ENCODE peak calls at places on chromosomes 5 and 9, in ten cellular contexts. One of them, this sample, is unnamed.

GRCh38 chr5:143207563-143208364 is 195.7 kb downstream of the NR3C1 start:
- DNase-seq in spleen: no peak
- DNase-seq in transverse colon: no peak
- DNase-seq in H54: no peak
- DNase-seq in lower leg skin: no peak
- DNase-seq in GM12891: no peak
- DNase-seq in A549: no peak
- DNase-seq in IMR-90: peak; percentile 15
- DNase-seq in uterus: no peak
- DNase-seq in HCT116: no peak
- DNase-seq in this sample: peak; percentile 93

GRCh38 chr9:82212885-82213284 is 224.3 kb downstream of the SPATA31D1 start:
- DNase-seq in spleen: no peak
- DNase-seq in transverse colon: no peak
- DNase-seq in H54: no peak
- DNase-seq in lower leg skin: no peak
- DNase-seq in GM12891: no peak
- DNase-seq in A549: no peak
- DNase-seq in IMR-90: no peak
- DNase-seq in uterus: no peak
- DNase-seq in HCT116: no peak
- DNase-seq in this sample: no peak

GRCh38 chr9:109040571-109040970 is 27.3 kb upstream of the CTNNAL1 start:
- DNase-seq in spleen: no peak
- DNase-seq in transverse colon: no peak
- DNase-seq in H54: no peak
- DNase-seq in lower leg skin: no peak
- DNase-seq in GM12891: no peak
- DNase-seq in A549: no peak
- DNase-seq in IMR-90: no peak
- DNase-seq in uterus: no peak
- DNase-seq in HCT116: no peak
- DNase-seq in this sample: no peak

GRCh38 chr5:178131446-178131996 is 707 bp downstream of the RMND5B start:
- DNase-seq in spleen: no peak
- DNase-seq in transverse colon: no peak
- DNase-seq in H54: no peak
- DNase-seq in lower leg skin: no peak
- DNase-seq in GM12891: no peak
- DNase-seq in A549: peak; percentile 41
- DNase-seq in IMR-90: no peak
- DNase-seq in uterus: no peak
- DNase-seq in HCT116: no peak
- DNase-seq in this sample: peak; percentile 69

GRCh38 chr5:171495122-171495700 is 75.8 kb downstream of the FGF18 start:
- DNase-seq in spleen: no peak
- DNase-seq in transverse colon: no peak
- DNase-seq in H54: peak; percentile 52
- DNase-seq in lower leg skin: no peak
- DNase-seq in GM12891: no peak
- DNase-seq in A549: no peak
- DNase-seq in IMR-90: no peak
- DNase-seq in uterus: peak; percentile 35
- DNase-seq in HCT116: peak; percentile 28
- DNase-seq in this sample: no peak

GRCh38 chr5:137148128-137148527 is 351.0 kb downstream of the SPOCK1 start:
- DNase-seq in spleen: no peak
- DNase-seq in transverse colon: no peak
- DNase-seq in H54: no peak
- DNase-seq in lower leg skin: no peak
- DNase-seq in GM12891: no peak
- DNase-seq in A549: no peak
- DNase-seq in IMR-90: no peak
- DNase-seq in uterus: no peak
- DNase-seq in HCT116: no peak
- DNase-seq in this sample: no peak

GRCh38 chr5:159899067-159900049 is 16.9 kb upstream of the ADRA1B start:
- DNase-seq in spleen: no peak
- DNase-seq in transverse colon: no peak
- DNase-seq in H54: no peak
- DNase-seq in lower leg skin: no peak
- DNase-seq in GM12891: no peak
- DNase-seq in A549: no peak
- DNase-seq in IMR-90: peak; percentile 70
- DNase-seq in uterus: no peak
- DNase-seq in HCT116: no peak
- DNase-seq in this sample: no peak

GRCh38 chr5:150114102-150114641 is 27.8 kb upstream of the CSF1R start:
- DNase-seq in spleen: no peak
- DNase-seq in transverse colon: no peak
- DNase-seq in H54: no peak
- DNase-seq in lower leg skin: peak; percentile 81
- DNase-seq in GM12891: peak; percentile 14
- DNase-seq in A549: no peak
- DNase-seq in IMR-90: no peak
- DNase-seq in uterus: peak; percentile 28
- DNase-seq in HCT116: no peak
- DNase-seq in this sample: no peak

GRCh38 chr9:72365525-72366256 is 683 bp upstream of the ZFAND5 start:
- DNase-seq in spleen: peak; percentile 95
- DNase-seq in transverse colon: peak; percentile 87
- DNase-seq in H54: peak; percentile 81
- DNase-seq in lower leg skin: peak; percentile 97
- DNase-seq in GM12891: peak; percentile 54
- DNase-seq in A549: peak; percentile 81
- DNase-seq in IMR-90: peak; percentile 87
- DNase-seq in uterus: peak; percentile 81
- DNase-seq in HCT116: no peak
- DNase-seq in this sample: peak; percentile 90

GRCh38 chr9:71637926-71638325 is 130.4 kb downstream of the CEMIP2 start:
- DNase-seq in spleen: no peak
- DNase-seq in transverse colon: no peak
- DNase-seq in H54: no peak
- DNase-seq in lower leg skin: no peak
- DNase-seq in GM12891: no peak
- DNase-seq in A549: no peak
- DNase-seq in IMR-90: no peak
- DNase-seq in uterus: no peak
- DNase-seq in HCT116: no peak
- DNase-seq in this sample: no peak

GRCh38 chr5:22621084-22621483 is 232.1 kb downstream of the CDH12 start:
- DNase-seq in spleen: no peak
- DNase-seq in transverse colon: no peak
- DNase-seq in H54: no peak
- DNase-seq in lower leg skin: no peak
- DNase-seq in GM12891: no peak
- DNase-seq in A549: no peak
- DNase-seq in IMR-90: no peak
- DNase-seq in uterus: no peak
- DNase-seq in HCT116: no peak
- DNase-seq in this sample: no peak

GRCh38 chr5:91690921-91691320 is 307.8 kb upstream of the ARRDC3 start:
- DNase-seq in spleen: no peak
- DNase-seq in transverse colon: no peak
- DNase-seq in H54: no peak
- DNase-seq in lower leg skin: no peak
- DNase-seq in GM12891: no peak
- DNase-seq in A549: no peak
- DNase-seq in IMR-90: no peak
- DNase-seq in uterus: no peak
- DNase-seq in HCT116: no peak
- DNase-seq in this sample: no peak
- TF ChIP-seq POLR2A in spleen: no peak
- TF ChIP-seq POLR2A in transverse colon: no peak
- TF ChIP-seq POLR2A in H54: no peak
- TF ChIP-seq POLR2A in lower leg skin: no peak
- TF ChIP-seq POLR2A in GM12891: no peak
- TF ChIP-seq POLR2A in A549: no peak
- TF ChIP-seq POLR2A in IMR-90: no peak
- TF ChIP-seq POLR2A in uterus: no peak
- TF ChIP-seq POLR2A in HCT116: no peak
- TF ChIP-seq POLR2A in this sample: no peak

GRCh38 chr5:116410345-116410890 is 164.2 kb downstream of the SEMA6A start:
- DNase-seq in spleen: no peak
- DNase-seq in transverse colon: no peak
- DNase-seq in H54: no peak
- DNase-seq in lower leg skin: no peak
- DNase-seq in GM12891: no peak
- DNase-seq in A549: no peak
- DNase-seq in IMR-90: peak; percentile 5
- DNase-seq in uterus: no peak
- DNase-seq in HCT116: no peak
- DNase-seq in this sample: no peak

GRCh38 chr5:116411101-116411571 is 163.5 kb downstream of the SEMA6A start:
- DNase-seq in spleen: no peak
- DNase-seq in transverse colon: no peak
- DNase-seq in H54: no peak
- DNase-seq in lower leg skin: no peak
- DNase-seq in GM12891: no peak
- DNase-seq in A549: no peak
- DNase-seq in IMR-90: no peak
- DNase-seq in uterus: peak; percentile 61
- DNase-seq in HCT116: no peak
- DNase-seq in this sample: no peak

GRCh38 chr5:116404792-116405191 is 169.8 kb downstream of the SEMA6A start:
- DNase-seq in spleen: no peak
- DNase-seq in transverse colon: no peak
- DNase-seq in H54: no peak
- DNase-seq in lower leg skin: no peak
- DNase-seq in GM12891: no peak
- DNase-seq in A549: no peak
- DNase-seq in IMR-90: no peak
- DNase-seq in uterus: no peak
- DNase-seq in HCT116: no peak
- DNase-seq in this sample: no peak

GRCh38 chr5:116406306-116407041 is 168.1 kb downstream of the SEMA6A start:
- DNase-seq in spleen: no peak
- DNase-seq in transverse colon: no peak
- DNase-seq in H54: no peak
- DNase-seq in lower leg skin: no peak
- DNase-seq in GM12891: no peak
- DNase-seq in A549: no peak
- DNase-seq in IMR-90: no peak
- DNase-seq in uterus: no peak
- DNase-seq in HCT116: no peak
- DNase-seq in this sample: no peak

DNA sequence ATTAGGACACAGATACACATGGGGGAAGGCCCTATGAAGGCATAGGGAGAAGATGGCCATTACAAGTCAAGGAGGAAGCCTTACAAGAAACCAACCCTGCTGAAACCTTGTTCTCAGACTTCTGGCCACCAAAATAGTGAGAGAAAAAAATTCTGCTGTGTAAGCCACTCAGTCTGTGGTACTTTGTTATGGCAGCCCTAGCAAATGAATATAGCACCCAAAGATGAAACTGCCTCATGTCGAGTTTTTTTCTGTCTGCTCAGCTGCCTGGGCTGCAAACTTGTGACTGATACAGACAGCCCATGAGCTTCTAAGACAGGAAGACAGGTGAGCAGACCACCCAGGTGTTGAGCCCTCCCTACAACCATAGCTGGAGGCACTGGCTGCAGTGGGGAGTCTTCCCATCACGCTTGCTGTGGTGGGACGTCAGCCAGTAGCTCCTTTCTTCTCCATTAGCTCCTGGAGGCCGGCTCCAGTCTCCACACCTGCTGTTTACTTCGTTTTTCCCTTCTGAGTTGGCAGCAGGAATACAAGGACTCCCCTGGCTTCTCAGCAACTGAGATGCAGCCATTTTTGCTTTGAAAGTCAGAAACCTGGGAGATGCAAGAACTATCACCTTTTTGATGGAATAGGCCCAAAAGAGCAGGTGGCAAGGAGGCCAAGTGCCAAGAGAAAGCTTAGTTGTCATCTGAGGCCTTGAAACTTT is 164.9 kb downstream of the SEMA6A start:
- DNase-seq in spleen: no peak
- DNase-seq in transverse colon: no peak
- DNase-seq in H54: no peak
- DNase-seq in lower leg skin: no peak
- DNase-seq in GM12891: no peak
- DNase-seq in A549: no peak
- DNase-seq in IMR-90: no peak
- DNase-seq in uterus: no peak
- DNase-seq in HCT116: no peak
- DNase-seq in this sample: no peak
- TF ChIP-seq POLR2A in spleen: no peak
- TF ChIP-seq POLR2A in transverse colon: no peak
- TF ChIP-seq POLR2A in H54: no peak
- TF ChIP-seq POLR2A in lower leg skin: no peak
- TF ChIP-seq POLR2A in GM12891: no peak
- TF ChIP-seq POLR2A in A549: no peak
- TF ChIP-seq POLR2A in IMR-90: no peak
- TF ChIP-seq POLR2A in uterus: no peak
- TF ChIP-seq POLR2A in HCT116: no peak
- TF ChIP-seq POLR2A in this sample: no peak

DNA sequence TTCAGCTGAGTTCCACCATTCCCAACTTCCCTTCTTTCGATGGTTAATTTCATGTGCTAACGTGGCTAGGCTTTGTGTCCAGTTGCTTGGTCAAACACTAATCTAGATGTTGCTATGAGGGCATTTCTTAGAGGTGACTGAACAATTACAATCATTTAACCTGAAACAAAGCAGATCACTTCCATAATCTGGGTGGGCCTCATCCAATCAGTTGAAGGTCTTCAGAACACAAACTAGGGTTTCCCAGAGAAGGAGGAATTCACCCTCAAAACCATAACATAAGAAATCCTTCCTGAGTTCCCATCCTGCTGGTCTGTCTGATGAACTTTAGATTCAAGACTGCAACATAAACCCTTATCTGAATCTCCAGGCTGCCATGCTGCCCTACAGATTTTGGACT is 2381.7 kb downstream of the MAT2B start:
- DNase-seq in spleen: no peak
- DNase-seq in transverse colon: no peak
- DNase-seq in H54: no peak
- DNase-seq in lower leg skin: no peak
- DNase-seq in GM12891: no peak
- DNase-seq in A549: no peak
- DNase-seq in IMR-90: no peak
- DNase-seq in uterus: no peak
- DNase-seq in HCT116: no peak
- DNase-seq in this sample: no peak
- TF ChIP-seq POLR2A in spleen: no peak
- TF ChIP-seq POLR2A in transverse colon: no peak
- TF ChIP-seq POLR2A in H54: no peak
- TF ChIP-seq POLR2A in lower leg skin: no peak
- TF ChIP-seq POLR2A in GM12891: no peak
- TF ChIP-seq POLR2A in A549: no peak
- TF ChIP-seq POLR2A in IMR-90: no peak
- TF ChIP-seq POLR2A in uterus: no peak
- TF ChIP-seq POLR2A in HCT116: no peak
- TF ChIP-seq POLR2A in this sample: no peak

DNA sequence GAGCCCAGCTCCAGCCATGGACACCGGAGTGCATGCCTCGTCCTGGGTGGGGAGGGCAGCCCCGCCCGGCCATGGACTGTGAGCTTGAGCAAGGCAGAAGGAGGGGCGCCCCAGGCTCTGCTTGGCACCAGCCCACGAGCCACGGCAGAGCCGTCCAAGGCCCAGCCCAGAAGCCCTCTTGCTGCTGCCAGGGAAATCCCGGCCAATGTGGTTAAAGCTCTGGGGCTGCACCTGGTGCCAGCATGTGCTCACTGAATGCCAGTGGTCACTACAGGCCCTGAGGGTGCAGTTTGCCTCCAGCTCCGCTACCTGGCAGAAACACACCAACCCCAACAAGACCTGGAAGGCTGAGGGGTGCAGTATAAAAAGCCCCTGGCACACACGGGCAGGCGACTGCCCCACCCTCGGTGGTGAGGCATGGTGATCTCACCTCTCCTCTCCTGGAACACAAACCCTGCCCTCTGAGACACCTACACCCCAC is 11.8 kb downstream of the BRD3 start:
- DNase-seq in spleen: peak; percentile 78
- DNase-seq in transverse colon: peak; percentile 78
- DNase-seq in H54: peak; percentile 98
- DNase-seq in lower leg skin: peak; percentile 94
- DNase-seq in GM12891: no peak
- DNase-seq in A549: peak; percentile 28
- DNase-seq in IMR-90: peak; percentile 62
- DNase-seq in uterus: peak; percentile 75
- DNase-seq in HCT116: no peak
- DNase-seq in this sample: peak; percentile 26
- TF ChIP-seq POLR2A in spleen: no peak
- TF ChIP-seq POLR2A in transverse colon: no peak
- TF ChIP-seq POLR2A in H54: no peak
- TF ChIP-seq POLR2A in lower leg skin: no peak
- TF ChIP-seq POLR2A in GM12891: no peak
- TF ChIP-seq POLR2A in A549: no peak
- TF ChIP-seq POLR2A in IMR-90: no peak
- TF ChIP-seq POLR2A in uterus: no peak
- TF ChIP-seq POLR2A in HCT116: no peak
- TF ChIP-seq POLR2A in this sample: no peak

This sample was measured in erythroblast.